ENCODE peak calls at places on chromosomes 5 and 9, in six cellular contexts. X is esophagus squamous epithelium, I is heart left ventricle, L is body of pancreas, B is fibroblast of lung, T is HFF-Myc. W is an unnamed sample.
A peak's percentile ranks its signal among the peaks of the same experiment; 100 is the strongest.

GRCh38 chr5:41871866-41872265 is 1.6 kb upstream of the OXCT1 start:
- DNase-seq in X (no peak), I (peak; percentile 54), L (peak; percentile 6), B (peak; percentile 83), T (no peak), W (peak; percentile 68)

GRCh38 chr5:155689403-155689802 is 637.6 kb upstream of the SGCD start:
- DNase-seq in X (no peak), I (no peak), L (no peak), B (no peak), T (no peak), W (no peak)

GRCh38 chr9:25864509-25864908 is 186.3 kb upstream of the TUSC1 start:
- DNase-seq in X (no peak), I (no peak), L (no peak), B (no peak), T (no peak), W (no peak)

GRCh38 chr9:83355024-83355444 is 183.2 kb downstream of the FRMD3 start:
- DNase-seq in X (no peak), I (peak; percentile 51), L (no peak), B (peak; percentile 15), T (peak; percentile 12), W (no peak)

GRCh38 chr5:38725419-38725865 is 120.4 kb upstream of the OSMR start:
- DNase-seq in X (no peak), I (no peak), L (no peak), B (no peak), T (no peak), W (no peak)

GRCh38 chr9:97721396-97721795 is 24.3 kb upstream of the XPA start:
- DNase-seq in X (no peak), I (no peak), L (no peak), B (no peak), T (no peak), W (no peak)

GRCh38 chr9:86602715-86603114 is 248.5 kb upstream of the TUT7 start:
- DNase-seq in X (no peak), I (no peak), L (no peak), B (no peak), T (no peak), W (no peak)

GRCh38 chr5:67770431-67771025 is 445.0 kb upstream of the PIK3R1 start:
- DNase-seq in X (no peak), I (no peak), L (peak; percentile 46), B (peak; percentile 54), T (no peak), W (no peak)

GRCh38 chr5:61813361-61813760 is 481.3 kb downstream of the ZSWIM6 start:
- DNase-seq in X (no peak), I (no peak), L (no peak), B (no peak), T (no peak), W (no peak)

GRCh38 chr5:154077692-154078091 is 38.9 kb downstream of the MFAP3 start:
- DNase-seq in X (no peak), I (no peak), L (peak; percentile 70), B (peak; percentile 74), T (no peak), W (peak; percentile 59)

GRCh38 chr5:106397700-106398099 is 1273.0 kb downstream of the EFNA5 start:
- DNase-seq in X (no peak), I (no peak), L (no peak), B (peak; percentile 98), T (peak; percentile 71), W (peak; percentile 70)

GRCh38 chr9:75410405-75410804 is 322.1 kb downstream of the OSTF1 start:
- DNase-seq in X (no peak), I (no peak), L (no peak), B (no peak), T (no peak), W (no peak)

GRCh38 chr9:127862075-127863011 is 7.9 kb upstream of the ENG start:
- DNase-seq in X (no peak), I (peak; percentile 95), L (peak; percentile 79), B (no peak), T (no peak), W (no peak)

GRCh38 chr9:135588371-135588770 is 26.8 kb downstream of the PAEP start:
- DNase-seq in X (no peak), I (no peak), L (no peak), B (no peak), T (no peak), W (no peak)

GRCh38 chr5:120446068-120446492 is 18.0 kb upstream of the PRR16 start:
- DNase-seq in X (no peak), I (peak; percentile 26), L (no peak), B (peak; percentile 92), T (peak; percentile 65), W (peak; percentile 3)

GRCh38 chr5:68528877-68529276 is 313.3 kb downstream of the PIK3R1 start:
- DNase-seq in X (no peak), I (no peak), L (no peak), B (peak; percentile 22), T (no peak), W (no peak)

GRCh38 chr5:152379331-152379730 is 25.7 kb downstream of the NMUR2 start:
- DNase-seq in X (no peak), I (no peak), L (no peak), B (no peak), T (no peak), W (no peak)

GRCh38 chr9:77770340-77770739 is 122.2 kb upstream of the GNA14 start:
- DNase-seq in X (no peak), I (no peak), L (no peak), B (peak; percentile 43), T (no peak), W (no peak)

GRCh38 chr5:157215826-157216167 is 35.2 kb downstream of the ITK start:
- DNase-seq in X (no peak), I (no peak), L (no peak), B (no peak), T (no peak), W (no peak)

GRCh38 chr9:3510796-3511195 is 15.0 kb downstream of the RFX3 start:
- DNase-seq in X (no peak), I (no peak), L (no peak), B (no peak), T (no peak), W (no peak)

GRCh38 chr9:81318571-81318970 is 370.8 kb downstream of the TLE1 start:
- DNase-seq in X (no peak), I (no peak), L (no peak), B (peak; percentile 78), T (peak; percentile 15), W (peak; percentile 59)

GRCh38 chr9:83041771-83042170 is 21.2 kb downstream of the RASEF start:
- DNase-seq in X (no peak), I (no peak), L (no peak), B (peak; percentile 67), T (no peak), W (no peak)

GRCh38 chr5:177204281-177204680 is 70.7 kb downstream of the NSD1 start:
- DNase-seq in X (no peak), I (no peak), L (no peak), B (no peak), T (no peak), W (no peak)

GRCh38 chr5:116650544-116650943 is 75.9 kb upstream of the SEMA6A start:
- DNase-seq in X (no peak), I (no peak), L (no peak), B (no peak), T (no peak), W (no peak)

DNA sequence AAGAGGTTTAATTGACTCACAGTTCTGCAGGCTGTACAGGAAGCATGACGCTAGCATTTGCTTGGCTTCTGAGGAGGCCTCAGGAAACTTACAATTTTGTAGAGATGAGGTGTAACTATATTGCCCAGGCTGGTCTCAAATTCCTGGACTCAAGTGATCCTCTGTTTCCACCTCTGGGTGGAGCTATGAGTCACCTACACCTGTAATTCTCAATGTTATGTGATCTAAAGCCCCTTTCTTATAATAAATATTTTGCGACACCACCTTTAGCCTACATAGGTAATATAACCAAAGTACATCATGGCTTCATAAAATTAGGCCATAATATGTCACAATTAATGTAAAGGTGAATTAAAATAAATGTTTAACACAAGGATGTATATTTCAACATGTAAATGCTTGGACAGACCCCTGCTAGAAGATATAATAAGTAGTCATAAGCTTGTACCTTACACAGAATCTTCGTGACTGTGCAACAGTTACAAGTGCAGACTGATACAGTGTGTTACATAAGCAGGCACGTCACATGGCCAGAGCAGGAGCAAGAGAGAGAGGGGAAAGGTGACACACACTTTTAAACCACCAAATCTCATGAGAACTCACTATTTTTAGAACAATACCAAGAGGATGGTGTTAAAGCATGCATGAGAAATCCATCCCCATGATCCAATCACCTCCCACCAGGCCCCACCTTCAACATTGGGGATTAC is 29.8 kb upstream of the SPINK4 start:
- DNase-seq in X (no peak), I (no peak), L (no peak), B (no peak), T (no peak), W (no peak)
- TF ChIP-seq CTCF in X (no peak), I (no peak), L (no peak), B (no peak), T (no peak), W (no peak)

GRCh38 chr5:141051526-141051876 is 327 bp downstream of the PCDHB1 start:
- DNase-seq in X (no peak), I (no peak), L (no peak), B (no peak), T (no peak), W (no peak)

DNA sequence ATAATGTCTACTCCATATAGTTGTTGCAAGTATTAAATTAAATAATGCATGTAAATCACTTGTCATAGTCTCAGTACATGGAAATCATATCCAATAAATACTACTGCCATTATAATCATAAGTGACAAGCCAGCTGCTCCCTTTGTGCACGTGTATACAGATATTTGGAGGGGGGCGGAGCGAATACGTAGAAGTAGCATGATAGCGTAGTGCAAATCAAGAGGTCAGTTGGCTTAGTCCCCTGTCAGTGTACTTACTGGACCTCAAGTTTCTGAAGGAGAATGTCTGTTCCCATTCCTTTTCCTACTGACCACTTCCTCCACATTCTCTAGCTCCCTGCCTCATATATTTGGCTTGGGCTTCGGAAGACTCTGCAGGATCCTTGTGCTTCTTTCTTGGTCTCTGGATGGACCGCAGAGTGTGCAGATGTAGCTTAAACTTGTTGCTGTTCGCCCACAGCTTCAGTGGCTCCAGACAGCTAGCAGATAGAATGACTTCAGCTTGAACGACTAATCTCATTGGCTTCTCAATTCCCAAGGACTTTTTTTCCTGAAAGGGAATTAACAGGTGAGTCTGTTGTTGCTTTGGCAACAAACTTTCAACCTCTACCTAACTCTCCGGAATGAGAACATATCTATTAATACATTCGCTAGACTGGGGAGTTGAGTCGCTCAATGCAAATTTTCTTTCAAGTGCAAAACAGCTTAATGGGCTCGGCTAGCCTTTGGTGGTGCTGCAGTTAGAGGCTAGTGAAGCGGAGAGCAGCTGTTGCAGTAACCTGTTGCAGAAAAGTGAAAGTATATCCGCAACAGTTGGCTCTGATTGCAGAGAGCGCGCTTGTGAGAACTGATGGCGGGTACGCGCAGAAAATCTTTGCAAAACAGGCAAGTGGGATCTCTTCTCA is at the start of gene PCDHB1:
- DNase-seq in X (no peak), I (no peak), L (peak; percentile 37), B (no peak), T (no peak), W (no peak)
- H3K4me3 ChIP-seq in X (peak within 1 kb of the TSS; percentile 64), I (peak within 1 kb of the TSS; percentile 56), L (peak within 1 kb of the TSS; percentile 27), B (peak within 1 kb of the TSS; percentile 4), T (no peak within 1 kb of the TSS), W (peak within 1 kb of the TSS; percentile 60)

DNA sequence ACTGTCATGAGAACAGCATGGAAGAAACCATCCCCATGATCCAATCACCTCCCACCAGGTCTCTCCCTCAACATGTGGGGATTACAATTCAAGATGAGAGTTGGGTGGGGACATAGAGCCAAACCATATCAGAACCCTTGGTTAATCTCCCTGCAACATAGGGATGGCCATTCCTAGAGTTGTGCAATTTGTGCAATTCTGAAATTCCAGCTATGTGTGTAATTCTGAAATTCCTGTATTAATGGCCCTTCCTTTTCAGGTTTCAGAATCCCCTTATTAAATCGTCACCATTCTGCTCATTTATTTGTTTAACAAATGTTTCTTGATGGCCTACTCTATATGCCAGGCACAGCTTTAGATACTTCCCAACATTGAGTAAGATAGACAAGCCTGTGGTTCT is 282.6 kb downstream of the SMARCA2 start:
- DNase-seq in X (no peak), I (no peak), L (no peak), B (no peak), T (no peak), W (no peak)
- TF ChIP-seq CTCF in X (no peak), I (no peak), L (no peak), B (no peak), T (no peak), W (no peak)

GRCh38 chr9:84592918-84593317 is 76.6 kb upstream of the NTRK2 start:
- DNase-seq in X (no peak), I (no peak), L (no peak), B (no peak), T (no peak), W (no peak)
- H3K4me3 ChIP-seq in X (no peak overlapping the region), I (no peak overlapping the region), L (no peak overlapping the region), B (no peak overlapping the region), T (no peak overlapping the region), W (no peak overlapping the region)

W was measured in epithelial cell of proximal tubule.